ENCODE peak calls at places on chromosomes 6 and 20, in seven cellular contexts. L, U, R, B, O, Q and C are unnamed samples.
A peak's percentile ranks its signal among the peaks of the same experiment; 100 is the strongest.

GRCh38 chr6:161583561-161583960 is 309.7 kb upstream of the AGPAT4 start:
- DNase-seq in L (no peak), U (no peak), R (no peak), B (no peak), O (no peak), Q (no peak), C (peak; percentile 24)

GRCh38 chr20:63580796-63581461 is 6.9 kb upstream of the HELZ2 start:
- DNase-seq in L (no peak), U (peak; percentile 86), R (peak; percentile 52), B (no peak), O (peak; percentile 53), Q (no peak), C (peak; percentile 74)

GRCh38 chr6:114304304-114304887 is 38.4 kb downstream of the HS3ST5 start:
- DNase-seq in L (no peak), U (peak; percentile 64), R (peak; percentile 3), B (no peak), O (no peak), Q (no peak), C (peak; percentile 27)

GRCh38 chr20:49642808-49643207 is 70.9 kb downstream of the B4GALT5 start:
- DNase-seq in L (no peak), U (no peak), R (no peak), B (no peak), O (no peak), Q (no peak), C (no peak)

GRCh38 chr6:118372413-118372812 is 175.7 kb upstream of the PLN start:
- DNase-seq in L (no peak), U (no peak), R (no peak), B (no peak), O (no peak), Q (no peak), C (peak; percentile 10)

GRCh38 chr6:6994796-6995195 is 113.0 kb upstream of the RREB1 start:
- DNase-seq in L (no peak), U (no peak), R (no peak), B (no peak), O (no peak), Q (no peak), C (no peak)

GRCh38 chr6:25057121-25057520 is 121.4 kb upstream of the RIPOR2 start:
- DNase-seq in L (no peak), U (no peak), R (no peak), B (no peak), O (no peak), Q (no peak), C (no peak)

GRCh38 chr20:19976595-19977372 is 40.4 kb upstream of the NAA20 start:
- DNase-seq in L (peak; percentile 74), U (peak; percentile 82), R (peak; percentile 63), B (peak; percentile 82), O (peak; percentile 62), Q (no peak), C (peak; percentile 84)

GRCh38 chr6:13537527-13537897 is 36.9 kb upstream of the SIRT5 start:
- DNase-seq in L (no peak), U (no peak), R (no peak), B (no peak), O (no peak), Q (no peak), C (no peak)

GRCh38 chr20:6104493-6105188 is 18.2 kb downstream of the FERMT1 start:
- DNase-seq in L (no peak), U (no peak), R (no peak), B (no peak), O (no peak), Q (no peak), C (no peak)

GRCh38 chr20:45833883-45834796 is 541 bp downstream of the SNX21 start:
- DNase-seq in L (no peak), U (peak; percentile 67), R (no peak), B (peak; percentile 61), O (peak; percentile 69), Q (no peak), C (peak; percentile 60)
- TF ChIP-seq CTCF in L (no peak), U (no peak), R (no peak), B (no peak), O (no peak), Q (no peak), C (no peak)

GRCh38 chr6:90368001-90368400 is 71.4 kb upstream of the BACH2 start:
- DNase-seq in L (no peak), U (no peak), R (no peak), B (no peak), O (no peak), Q (no peak), C (no peak)
- TF ChIP-seq CTCF in L (no peak), U (no peak), R (no peak), B (no peak), O (no peak), Q (no peak), C (no peak)

GRCh38 chr6:140980265-140980887 is 1152.3 kb upstream of the GJE1 start:
- DNase-seq in L (no peak), U (no peak), R (no peak), B (no peak), O (no peak), Q (no peak), C (no peak)
- TF ChIP-seq CTCF in L (no peak), U (no peak), R (no peak), B (no peak), O (no peak), Q (no peak), C (no peak)

DNA sequence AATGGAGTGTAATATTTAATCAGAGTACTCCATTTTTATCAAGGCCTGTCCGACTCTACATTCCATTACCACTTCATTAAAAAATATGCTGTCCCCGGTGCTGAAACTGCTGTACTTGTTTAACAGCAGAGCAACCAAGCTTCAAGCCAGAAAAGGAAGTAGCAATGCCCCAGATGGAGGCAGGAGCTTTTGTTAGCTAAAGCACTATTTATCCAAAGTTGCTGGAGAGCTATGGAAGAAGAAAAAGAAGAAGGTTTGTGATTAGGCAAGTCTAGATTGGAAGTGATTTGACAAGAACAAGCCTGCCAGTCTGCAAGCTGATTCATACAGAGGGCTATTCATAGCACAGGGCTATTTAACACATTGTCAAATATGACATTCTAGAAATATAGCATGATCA is 160.9 kb upstream of the SPTLC3 start:
- DNase-seq in L (no peak), U (peak; percentile 44), R (no peak), B (no peak), O (no peak), Q (no peak), C (peak; percentile 45)
- TF ChIP-seq CTCF in L (no peak), U (no peak), R (no peak), B (no peak), O (no peak), Q (no peak), C (no peak)

DNA sequence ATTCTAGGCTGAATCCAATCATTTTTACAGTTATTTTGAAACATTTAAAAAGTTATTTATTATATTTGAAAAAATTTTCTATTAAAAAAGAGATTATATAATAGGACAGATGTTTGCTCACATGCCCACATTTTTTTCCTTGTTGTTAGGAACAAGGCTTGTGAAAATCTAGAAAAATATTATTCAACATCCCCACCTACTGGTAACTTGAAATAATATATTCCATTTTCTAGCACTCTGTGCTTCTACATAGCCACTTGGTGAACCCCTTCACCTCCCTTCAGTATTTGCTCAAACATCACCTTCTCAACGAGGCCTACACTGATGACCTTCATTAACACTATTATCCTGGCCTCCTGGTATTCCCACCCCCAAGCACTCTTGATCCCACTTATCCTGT is 18.4 kb upstream of the GPRC6A start:
- DNase-seq in L (no peak), U (peak; percentile 60), R (peak; percentile 35), B (no peak), O (no peak), Q (no peak), C (peak; percentile 47)
- TF ChIP-seq CTCF in L (no peak), U (peak; percentile 38), R (peak; percentile 51), B (peak; percentile 20), O (no peak), Q (peak; percentile 16), C (peak; percentile 29)

GRCh38 chr20:12207875-12208274 is 290.2 kb downstream of the BTBD3 start:
- DNase-seq in L (no peak), U (peak; percentile 82), R (peak; percentile 0), B (no peak), O (peak; percentile 26), Q (no peak), C (peak; percentile 69)
- TF ChIP-seq CTCF in L (peak; percentile 69), U (peak; percentile 79), R (no peak), B (no peak), O (no peak), Q (peak; percentile 35), C (peak; percentile 19)

GRCh38 chr6:1552296-1552761 is 57.4 kb upstream of the FOXC1 start:
- DNase-seq in L (no peak), U (peak; percentile 54), R (peak; percentile 33), B (no peak), O (no peak), Q (no peak), C (peak; percentile 86)
- TF ChIP-seq CTCF in L (peak; percentile 40), U (peak; percentile 61), R (peak; percentile 30), B (no peak), O (no peak), Q (no peak), C (peak; percentile 32)

GRCh38 chr20:21308340-21308739 is 5.2 kb downstream of the XRN2 start:
- DNase-seq in L (no peak), U (no peak), R (no peak), B (no peak), O (no peak), Q (no peak), C (no peak)
- TF ChIP-seq CTCF in L (no peak), U (no peak), R (no peak), B (no peak), O (no peak), Q (no peak), C (no peak)